ENCODE peak calls at places on chromosomes 6 and 20, in four cellular contexts. E, Z, V and T are unnamed samples.

GRCh38 chr6:166969390-166970002 is 13.1 kb upstream of the RNASET2 start:
- DNase-seq in E (peak), V (no peak), Z (no peak), T (no peak)

GRCh38 chr6:17869010-17869752 is 118.3 kb downstream of the KIF13A start:
- DNase-seq in V (no peak), E (peak), Z (no peak), T (no peak)

GRCh38 chr6:117555262-117555849 is 47.0 kb downstream of the GOPC start:
- DNase-seq in E (no peak), V (no peak), Z (no peak), T (no peak)

GRCh38 chr20:7161690-7162089 is 394.2 kb downstream of the BMP2 start:
- DNase-seq in V (no peak), E (no peak), Z (no peak), T (no peak)

GRCh38 chr6:128199461-128199860 is 298.6 kb upstream of the THEMIS start:
- DNase-seq in Z (no peak), E (no peak), V (no peak), T (no peak)

GRCh38 chr6:119612176-119612870 is 262.8 kb upstream of the MAN1A1 start:
- DNase-seq in V (no peak), Z (no peak), E (no peak), T (no peak)

GRCh38 chr6:151448623-151449022 is 3.3 kb downstream of the RMND1 start:
- DNase-seq in Z (no peak), E (no peak), V (no peak), T (no peak)

GRCh38 chr6:165883851-165884640 is 221.0 kb upstream of the PDE10A start:
- DNase-seq in V (no peak), Z (no peak), E (no peak), T (no peak)